ENCODE peak calls at places on chromosomes 12 and 14, in four cellular contexts. I, B, L and G are unnamed samples.
A peak's percentile ranks its signal among the peaks of the same experiment; 100 is the strongest.

GRCh38 chr14:64745511-64746041 is 41.4 kb downstream of the PLEKHG3 start:
- DNase-seq in I (no peak), B (no peak), L (no peak), G (no peak)

GRCh38 chr12:100359822-100360221 is 2.9 kb downstream of the SLC17A8 start:
- DNase-seq in I (no peak), B (no peak), L (no peak), G (no peak)

GRCh38 chr12:50573271-50573670 is 68.5 kb downstream of the DIP2B start:
- DNase-seq in I (no peak), B (no peak), L (no peak), G (no peak)

GRCh38 chr12:6425588-6426531 is 18.9 kb upstream of the CD27 start:
- DNase-seq in I (peak; percentile 83), B (no peak), L (peak; percentile 59), G (no peak)

GRCh38 chr12:46214668-46215429 is 54.0 kb downstream of the SLC38A1 start:
- DNase-seq in I (no peak), B (no peak), L (peak; percentile 93), G (no peak)

GRCh38 chr14:61218765-61219164 is 62.4 kb downstream of the TMEM30B start:
- DNase-seq in I (no peak), B (no peak), L (no peak), G (no peak)

GRCh38 chr12:25241171-25242020 is 9.3 kb downstream of the KRAS start:
- DNase-seq in I (no peak), B (peak; percentile 51), L (no peak), G (peak; percentile 10)

GRCh38 chr12:10190558-10191388 is 11.9 kb downstream of the TMEM52B start:
- DNase-seq in I (no peak), B (peak; percentile 56), L (peak; percentile 49), G (peak; percentile 74)

GRCh38 chr12:109740694-109741245 is 27.1 kb downstream of the FAM222A start:
- DNase-seq in I (peak; percentile 53), B (no peak), L (no peak), G (no peak)

GRCh38 chr12:71243375-71243774 is 85.6 kb upstream of the TSPAN8 start:
- DNase-seq in I (no peak), B (peak; percentile 4), L (no peak), G (no peak)

GRCh38 chr12:14024589-14024988 is 43.2 kb upstream of the GRIN2B start:
- DNase-seq in I (no peak), B (no peak), L (no peak), G (no peak)

GRCh38 chr14:21092147-21093011 is 6.1 kb downstream of the ZNF219 start:
- DNase-seq in I (peak; percentile 96), B (peak; percentile 80), L (peak; percentile 91), G (peak; percentile 88)

GRCh38 chr12:1083086-1083887 is 92.3 kb downstream of the ERC1 start:
- DNase-seq in I (no peak), B (peak; percentile 17), L (no peak), G (peak; percentile 34)

GRCh38 chr14:101716956-101717662 is 44.4 kb upstream of the PPP2R5C start:
- DNase-seq in I (peak; percentile 57), B (no peak), L (no peak), G (no peak)

GRCh38 chr14:74604896-74605295 is 7.1 kb downstream of the LTBP2 start:
- DNase-seq in I (no peak), B (no peak), L (no peak), G (no peak)

GRCh38 chr14:101927859-101928258 is 36.5 kb upstream of the DYNC1H1 start:
- DNase-seq in I (no peak), B (no peak), L (no peak), G (no peak)

GRCh38 chr14:102187044-102187443 is 47.3 kb downstream of the WDR20 start:
- DNase-seq in I (no peak), B (no peak), L (no peak), G (no peak)